ENCODE peak calls at places on chromosomes 7 and 10, in eight cellular contexts. A is AG09309; O is CD8-positive, alpha-beta memory T cell; P is posterior vena cava; R is hepatic stellate cell; D is effector CD4-positive, alpha-beta T cell; V is NCI-H2029; I is CMK. J is an unnamed sample.

GRCh38 chr10:93947524-93947923 is 46.2 kb upstream of the PLCE1 start:
- DNase-seq in R (peak; percentile 16), I (no peak), V (no peak), D (no peak), P (no peak), O (no peak), A (no peak), J (no peak)

GRCh38 chr10:36171546-36171945 is 529.5 kb upstream of the FZD8 start:
- DNase-seq in V (no peak), D (no peak), I (no peak), A (no peak), O (no peak), P (no peak), R (no peak), J (no peak)

GRCh38 chr7:143265017-143265693 is 1.9 kb downstream of the GSTK1 start:
- DNase-seq in A (no peak), D (no peak), O (no peak), V (no peak), P (no peak), R (no peak), I (no peak), J (no peak)

GRCh38 chr10:99920901-99921300 is 88.8 kb downstream of the DNMBP start:
- DNase-seq in O (no peak), P (no peak), V (no peak), I (no peak), D (no peak), R (no peak), A (no peak), J (no peak)

GRCh38 chr7:133419036-133419435 is 166.2 kb downstream of the EXOC4 start:
- DNase-seq in I (no peak), P (no peak), V (no peak), R (no peak), A (no peak), D (no peak), O (no peak), J (no peak)

GRCh38 chr7:106021211-106022067 is 58.4 kb downstream of the CDHR3 start:
- DNase-seq in P (no peak), I (no peak), D (no peak), V (no peak), R (no peak), A (no peak), O (no peak), J (no peak)

GRCh38 chr7:98686466-98687080 is 69.5 kb downstream of the NPTX2 start:
- DNase-seq in I (no peak), A (no peak), V (no peak), R (no peak), D (no peak), O (no peak), P (no peak), J (no peak)

GRCh38 chr7:867001-867405 is 9.4 kb upstream of the GET4 start:
- DNase-seq in R (peak; percentile 95), D (no peak), V (peak; percentile 74), A (no peak), I (no peak), O (no peak), P (no peak), J (no peak)

GRCh38 chr10:22554481-22555182 is 159.7 kb downstream of the PIP4K2A start:
- DNase-seq in V (peak; percentile 57), P (peak; percentile 88), I (no peak), R (peak; percentile 43), A (no peak), D (no peak), O (no peak), J (no peak)

GRCh38 chr7:113100091-113100723 is 13.6 kb upstream of the GPR85 start:
- DNase-seq in D (no peak), R (no peak), V (no peak), P (no peak), A (no peak), O (no peak), I (no peak), J (no peak)

GRCh38 chr7:42214063-42214679 is 22.8 kb downstream of the GLI3 start:
- DNase-seq in I (no peak), R (no peak), V (no peak), P (no peak), A (no peak), O (no peak), D (no peak), J (no peak)

GRCh38 chr7:29193316-29194205 is 1.0 kb upstream of the CHN2 start:
- DNase-seq in V (no peak), I (no peak), D (no peak), P (no peak), R (no peak), O (no peak), A (no peak), J (no peak)

GRCh38 chr7:105924950-105925349 is 38.1 kb upstream of the CDHR3 start:
- DNase-seq in V (no peak), O (no peak), D (no peak), I (no peak), P (no peak), R (no peak), A (no peak), J (no peak)

J was measured in HL-60.